ENCODE peak calls at places on chromosomes 16 and 17, in seven cellular contexts. S, N, R, U, K, E and M are unnamed samples.
A peak's percentile ranks its signal among the peaks of the same experiment; 100 is the strongest.

GRCh38 chr17:54177606-54178308 is 355.0 kb downstream of the KIF2B start:
- DNase-seq in N (no peak), E (no peak), S (no peak), R (no peak), K (no peak), U (no peak), M (no peak)

GRCh38 chr17:77996256-77996655 is 37.8 kb downstream of the TNRC6C start:
- DNase-seq in R (no peak), U (no peak), E (no peak), S (no peak), N (no peak), K (no peak), M (no peak)

GRCh38 chr17:50047488-50048126 is 8.3 kb upstream of the ITGA3 start:
- DNase-seq in S (no peak), R (peak; percentile 90), N (peak; percentile 76), K (no peak), E (no peak), U (no peak), M (no peak)

GRCh38 chr17:27898096-27898495 is 4.9 kb upstream of the LYRM9 start:
- DNase-seq in N (no peak), U (no peak), S (no peak), R (no peak), K (no peak), E (no peak), M (no peak)

GRCh38 chr17:77409282-77410161 is 268.8 kb downstream of the SEC14L1 start:
- DNase-seq in U (peak; percentile 77), S (no peak), R (peak; percentile 87), N (no peak), K (no peak), E (peak; percentile 73), M (no peak)

GRCh38 chr16:51465026-51465425 is 314.0 kb upstream of the SALL1 start:
- DNase-seq in K (no peak), S (no peak), R (peak; percentile 86), N (peak; percentile 61), E (peak; percentile 9), U (no peak), M (no peak)

GRCh38 chr17:76734080-76734840 is 2.9 kb downstream of the SRSF2 start:
- DNase-seq in N (no peak), K (no peak), S (no peak), R (peak; percentile 54), E (peak; percentile 61), U (no peak), M (peak; percentile 22)

GRCh38 chr16:5875416-5875815 is 777.8 kb upstream of the EEF2KMT start:
- DNase-seq in S (no peak), K (no peak), R (no peak), E (no peak), U (no peak), N (no peak), M (no peak)

GRCh38 chr17:37532751-37533150 is 43.1 kb downstream of the DUSP14 start:
- DNase-seq in S (no peak), U (no peak), N (no peak), E (no peak), R (no peak), K (no peak), M (no peak)

GRCh38 chr17:76268015-76268749 is 3.0 kb downstream of the UBALD2 start:
- DNase-seq in K (no peak), S (no peak), U (no peak), N (peak; percentile 16), R (peak; percentile 81), E (peak; percentile 88), M (no peak)

GRCh38 chr17:77320046-77320445 is 179.3 kb downstream of the SEC14L1 start:
- DNase-seq in N (no peak), R (peak; percentile 77), U (no peak), E (peak; percentile 84), K (no peak), S (no peak), M (peak; percentile 22)